ENCODE peak calls at places on chromosomes 16 and 17, in six cellular contexts. One of them, this sample, is unnamed.

GRCh38 chr17:45813051-45813731 is 29.1 kb downstream of the CRHR1 start:
- DNase-seq in neural progenitor cell: peak; percentile 91
- DNase-seq in SK-N-SH: peak; percentile 65
- DNase-seq in HCT116: no peak
- DNase-seq in PC-3: no peak
- DNase-seq in MM.1S: no peak
- DNase-seq in this sample: no peak

GRCh38 chr16:67165121-67166034 is 833 bp downstream of the HSF4 start:
- DNase-seq in MM.1S: no peak
- DNase-seq in PC-3: no peak
- DNase-seq in SK-N-SH: no peak
- DNase-seq in HCT116: no peak
- DNase-seq in neural progenitor cell: peak; percentile 70
- DNase-seq in this sample: peak; percentile 45

GRCh38 chr17:8728251-8728925 is 16.2 kb downstream of the CCDC42 start:
- DNase-seq in neural progenitor cell: no peak
- DNase-seq in HCT116: no peak
- DNase-seq in MM.1S: no peak
- DNase-seq in SK-N-SH: no peak
- DNase-seq in PC-3: no peak
- DNase-seq in this sample: peak; percentile 33

GRCh38 chr16:69632836-69633235 is 67.1 kb downstream of the NFAT5 start:
- DNase-seq in neural progenitor cell: no peak
- DNase-seq in SK-N-SH: no peak
- DNase-seq in PC-3: no peak
- DNase-seq in MM.1S: no peak
- DNase-seq in HCT116: no peak
- DNase-seq in this sample: no peak

GRCh38 chr16:72927199-72928088 is 120.5 kb downstream of the ZFHX3 start:
- DNase-seq in neural progenitor cell: no peak
- DNase-seq in MM.1S: no peak
- DNase-seq in HCT116: no peak
- DNase-seq in PC-3: peak; percentile 96
- DNase-seq in SK-N-SH: peak; percentile 65
- DNase-seq in this sample: peak; percentile 92

GRCh38 chr16:74448990-74449389 is 27.7 kb upstream of the CLEC18B start:
- DNase-seq in PC-3: peak; percentile 87
- DNase-seq in neural progenitor cell: no peak
- DNase-seq in SK-N-SH: no peak
- DNase-seq in MM.1S: no peak
- DNase-seq in HCT116: peak; percentile 63
- DNase-seq in this sample: peak; percentile 95

GRCh38 chr17:28716740-28717577 is 709 bp downstream of the RAB34 start:
- DNase-seq in HCT116: no peak
- DNase-seq in SK-N-SH: no peak
- DNase-seq in PC-3: peak; percentile 22
- DNase-seq in neural progenitor cell: peak; percentile 78
- DNase-seq in MM.1S: no peak
- DNase-seq in this sample: peak; percentile 73

GRCh38 chr17:80504671-80505413 is 28.4 kb upstream of the NPTX1 start:
- DNase-seq in PC-3: no peak
- DNase-seq in HCT116: no peak
- DNase-seq in SK-N-SH: no peak
- DNase-seq in neural progenitor cell: no peak
- DNase-seq in MM.1S: no peak
- DNase-seq in this sample: peak; percentile 95

GRCh38 chr17:81267390-81268067 is 27.6 kb downstream of the SLC38A10 start:
- DNase-seq in PC-3: no peak
- DNase-seq in HCT116: no peak
- DNase-seq in neural progenitor cell: no peak
- DNase-seq in SK-N-SH: no peak
- DNase-seq in MM.1S: no peak
- DNase-seq in this sample: no peak

GRCh38 chr16:65066646-65067045 is 55.2 kb downstream of the CDH11 start:
- DNase-seq in HCT116: no peak
- DNase-seq in MM.1S: no peak
- DNase-seq in PC-3: no peak
- DNase-seq in neural progenitor cell: no peak
- DNase-seq in SK-N-SH: no peak
- DNase-seq in this sample: no peak

GRCh38 chr17:45146616-45147101 is 1.6 kb upstream of the HEXIM1 start:
- DNase-seq in PC-3: no peak
- DNase-seq in neural progenitor cell: no peak
- DNase-seq in MM.1S: no peak
- DNase-seq in HCT116: no peak
- DNase-seq in SK-N-SH: no peak
- DNase-seq in this sample: peak; percentile 56

GRCh38 chr16:19478505-19478904 is 43.4 kb downstream of the GDE1 start:
- DNase-seq in SK-N-SH: no peak
- DNase-seq in neural progenitor cell: no peak
- DNase-seq in MM.1S: no peak
- DNase-seq in HCT116: no peak
- DNase-seq in PC-3: no peak
- DNase-seq in this sample: no peak

GRCh38 chr16:70250748-70251650 is 741 bp downstream of the EXOSC6 start:
- DNase-seq in HCT116: no peak
- DNase-seq in MM.1S: peak; percentile 36
- DNase-seq in PC-3: peak; percentile 23
- DNase-seq in neural progenitor cell: peak; percentile 76
- DNase-seq in SK-N-SH: peak; percentile 76
- DNase-seq in this sample: peak; percentile 79

GRCh38 chr16:53220585-53220984 is 165.8 kb downstream of the CHD9 start:
- DNase-seq in SK-N-SH: peak; percentile 7
- DNase-seq in neural progenitor cell: peak; percentile 25
- DNase-seq in PC-3: no peak
- DNase-seq in MM.1S: no peak
- DNase-seq in HCT116: no peak
- DNase-seq in this sample: peak; percentile 74

GRCh38 chr17:8785547-8786412 is 13.4 kb downstream of the MFSD6L start:
- DNase-seq in PC-3: peak; percentile 71
- DNase-seq in HCT116: peak; percentile 64
- DNase-seq in neural progenitor cell: peak; percentile 86
- DNase-seq in SK-N-SH: peak; percentile 80
- DNase-seq in MM.1S: peak; percentile 53
- DNase-seq in this sample: peak; percentile 72

DNA sequence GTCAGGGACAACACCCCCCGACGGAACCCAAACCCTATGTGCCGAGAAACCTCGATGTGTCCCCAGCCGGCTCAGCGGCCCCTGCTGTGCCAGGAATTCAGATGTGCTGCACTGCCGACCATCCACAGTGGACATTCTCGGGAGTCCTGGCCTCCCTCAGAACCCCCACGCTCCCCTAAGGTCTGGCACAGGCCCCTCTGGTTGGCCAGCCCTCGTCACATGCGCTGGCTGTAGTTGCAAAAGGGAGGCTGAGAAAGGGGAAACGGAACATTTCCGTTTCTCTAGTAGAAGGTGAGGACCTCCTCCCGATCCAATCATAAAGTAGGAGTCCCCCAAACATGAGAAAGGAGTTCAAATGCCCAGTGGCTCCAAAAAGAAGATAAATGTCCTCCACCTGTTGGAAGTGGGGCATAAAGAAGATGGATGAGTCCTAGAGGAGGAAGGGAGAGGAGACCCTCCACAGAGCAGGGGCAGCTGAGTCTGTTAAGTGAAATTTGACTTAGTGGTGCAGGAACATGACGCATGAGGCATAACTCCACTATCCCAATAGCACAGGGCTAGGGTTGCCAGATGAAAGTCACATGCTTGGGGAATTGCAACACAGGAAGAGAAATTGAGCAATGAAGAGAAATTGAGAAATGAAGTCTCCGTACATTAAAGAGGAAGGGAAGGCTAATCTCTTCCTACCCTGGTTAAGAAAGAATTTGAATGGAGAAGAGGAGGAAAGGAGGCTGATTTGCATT is 49.3 kb upstream of the WSB1 start:
- DNase-seq in HCT116: no peak
- DNase-seq in MM.1S: no peak
- DNase-seq in PC-3: peak; percentile 68
- DNase-seq in neural progenitor cell: peak; percentile 33
- DNase-seq in SK-N-SH: no peak
- DNase-seq in this sample: peak; percentile 94
- TF ChIP-seq EZH2phosphoT487 in HCT116: no peak
- TF ChIP-seq EZH2phosphoT487 in MM.1S: no peak
- TF ChIP-seq EZH2phosphoT487 in PC-3: no peak
- TF ChIP-seq EZH2phosphoT487 in neural progenitor cell: no peak
- TF ChIP-seq EZH2phosphoT487 in SK-N-SH: no peak
- TF ChIP-seq EZH2phosphoT487 in this sample: no peak

GRCh38 chr16:89020068-89020924 is 43.3 kb upstream of the CBFA2T3 start:
- DNase-seq in MM.1S: no peak
- DNase-seq in SK-N-SH: no peak
- DNase-seq in PC-3: no peak
- DNase-seq in HCT116: no peak
- DNase-seq in neural progenitor cell: no peak
- DNase-seq in this sample: no peak
- H3K9ac ChIP-seq in MM.1S: no peak overlapping the region
- H3K9ac ChIP-seq in SK-N-SH: no peak overlapping the region
- H3K9ac ChIP-seq in PC-3: no peak overlapping the region
- H3K9ac ChIP-seq in HCT116: no peak overlapping the region
- H3K9ac ChIP-seq in neural progenitor cell: no peak overlapping the region
- H3K9ac ChIP-seq in this sample: no peak overlapping the region

GRCh38 chr17:78279360-78279990 is 48.0 kb downstream of the TMEM235 start:
- DNase-seq in HCT116: no peak
- DNase-seq in neural progenitor cell: no peak
- DNase-seq in PC-3: no peak
- DNase-seq in SK-N-SH: no peak
- DNase-seq in MM.1S: no peak
- DNase-seq in this sample: no peak

GRCh38 chr17:78276098-78276497 is 44.7 kb downstream of the TMEM235 start:
- DNase-seq in MM.1S: peak; percentile 89
- DNase-seq in HCT116: no peak
- DNase-seq in SK-N-SH: no peak
- DNase-seq in PC-3: no peak
- DNase-seq in neural progenitor cell: no peak
- DNase-seq in this sample: no peak

GRCh38 chr17:78276499-78276898 is 45.1 kb downstream of the TMEM235 start:
- DNase-seq in neural progenitor cell: no peak
- DNase-seq in MM.1S: peak; percentile 89
- DNase-seq in HCT116: no peak
- DNase-seq in SK-N-SH: no peak
- DNase-seq in PC-3: no peak
- DNase-seq in this sample: no peak

GRCh38 chr17:78275355-78275754 is 43.9 kb downstream of the TMEM235 start:
- DNase-seq in PC-3: no peak
- DNase-seq in SK-N-SH: no peak
- DNase-seq in neural progenitor cell: no peak
- DNase-seq in HCT116: no peak
- DNase-seq in MM.1S: no peak
- DNase-seq in this sample: no peak

GRCh38 chr17:78278139-78278741 is 46.8 kb downstream of the TMEM235 start:
- DNase-seq in neural progenitor cell: peak; percentile 74
- DNase-seq in PC-3: no peak
- DNase-seq in MM.1S: peak; percentile 82
- DNase-seq in SK-N-SH: no peak
- DNase-seq in HCT116: no peak
- DNase-seq in this sample: no peak
- TF ChIP-seq EZH2phosphoT487 in neural progenitor cell: no peak
- TF ChIP-seq EZH2phosphoT487 in PC-3: no peak
- TF ChIP-seq EZH2phosphoT487 in MM.1S: no peak
- TF ChIP-seq EZH2phosphoT487 in SK-N-SH: no peak
- TF ChIP-seq EZH2phosphoT487 in HCT116: no peak
- TF ChIP-seq EZH2phosphoT487 in this sample: no peak

DNA sequence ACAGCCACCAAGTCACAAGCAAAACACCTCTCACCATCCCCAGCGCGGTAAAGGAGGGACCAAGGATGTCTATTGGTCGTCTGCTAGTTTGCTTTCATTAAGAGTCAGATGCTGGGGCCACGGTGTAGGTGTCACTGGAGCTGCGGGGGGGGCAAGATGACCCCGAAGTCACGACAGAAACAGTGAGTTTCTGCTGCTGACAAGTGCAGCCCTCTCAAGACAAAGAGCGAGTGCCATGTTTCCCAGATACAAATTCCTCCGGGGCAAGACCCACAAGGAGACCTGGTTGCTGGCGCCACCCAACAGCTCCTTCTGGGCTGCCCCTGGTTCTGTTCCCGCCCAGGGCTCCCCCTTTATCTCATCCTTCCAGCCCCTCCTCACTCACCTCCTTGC is 689 bp downstream of the NCBP3 start:
- DNase-seq in MM.1S: peak; percentile 32
- DNase-seq in HCT116: no peak
- DNase-seq in neural progenitor cell: no peak
- DNase-seq in SK-N-SH: no peak
- DNase-seq in PC-3: no peak
- DNase-seq in this sample: peak; percentile 58
- H3K9ac ChIP-seq in MM.1S: peak overlapping the region; percentile 98
- H3K9ac ChIP-seq in HCT116: peak overlapping the region; percentile 93
- H3K9ac ChIP-seq in neural progenitor cell: peak overlapping the region; percentile 97
- H3K9ac ChIP-seq in SK-N-SH: peak overlapping the region; percentile 94
- H3K9ac ChIP-seq in PC-3: peak overlapping the region; percentile 98
- H3K9ac ChIP-seq in this sample: peak overlapping the region; percentile 98